ENCODE peak calls at places on chromosomes 2 and 18, in four cellular contexts. M is AG04450, T is lower lobe of right lung, U is A549. P is an unnamed sample.

GRCh38 chr2:218332920-218333645 is 23.6 kb upstream of the CATIP start:
- DNase-seq in T (no peak), M (no peak), U (no peak), P (peak)

GRCh38 chr2:36964496-36965058 is 1.8 kb downstream of the STRN start:
- DNase-seq in U (no peak), T (no peak), M (no peak), P (no peak)

GRCh38 chr18:46856975-46857374 is 60.3 kb downstream of the PIAS2 start:
- DNase-seq in M (no peak), U (no peak), T (no peak), P (peak)

GRCh38 chr2:27303093-27304025 is 4.9 kb downstream of the UCN start:
- DNase-seq in M (no peak), U (peak), T (no peak), P (peak)

GRCh38 chr18:59865241-59865986 is 34.4 kb upstream of the PMAIP1 start:
- DNase-seq in U (no peak), T (no peak), M (no peak), P (no peak)

GRCh38 chr2:241855888-241856422 is 2.7 kb downstream of the PDCD1 start:
- DNase-seq in M (no peak), U (no peak), T (peak), P (no peak)

GRCh38 chr2:233470007-233470687 is 96.4 kb downstream of the USP40 start:
- DNase-seq in M (no peak), U (no peak), T (no peak), P (no peak)

GRCh38 chr2:1642066-1642861 is 102.1 kb downstream of the PXDN start:
- DNase-seq in U (no peak), M (no peak), T (no peak), P (peak)

GRCh38 chr18:55549474-55550104 is 38.4 kb downstream of the TCF4 start:
- DNase-seq in U (no peak), M (no peak), T (no peak), P (no peak)

GRCh38 chr2:18522484-18523146 is 37.8 kb downstream of the RDH14 start:
- DNase-seq in U (no peak), M (no peak), T (no peak), P (no peak)

GRCh38 chr18:3500016-3500415 is 50.0 kb downstream of the TGIF1 start:
- DNase-seq in M (no peak), T (no peak), U (no peak), P (peak)

DNA sequence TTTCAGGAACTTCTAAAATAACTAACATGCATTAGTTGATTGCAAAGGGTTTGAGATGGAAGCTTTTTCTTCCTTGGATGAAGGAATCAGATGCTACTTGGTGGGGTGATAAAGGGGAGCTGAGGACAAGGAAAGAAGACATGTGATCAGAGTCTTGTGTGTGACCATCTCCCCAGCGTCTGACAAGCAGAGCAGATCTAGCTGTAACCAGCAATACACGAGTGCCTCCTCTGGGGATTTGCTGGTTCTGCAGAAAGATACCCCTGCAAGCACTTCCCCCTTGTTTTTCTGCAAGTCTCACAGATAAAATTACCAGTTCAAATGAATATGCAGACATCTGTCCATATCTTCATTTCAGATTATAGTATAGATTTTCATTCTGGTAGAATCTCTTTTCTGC is 2.7 kb downstream of the CDH7 start:
- DNase-seq in T (no peak), M (no peak), U (no peak), P (peak)
- TF ChIP-seq CTCF in T (peak), M (no peak), U (no peak), P (no peak)

GRCh38 chr18:57544958-57545661 is 41.4 kb downstream of the FECH start:
- DNase-seq in U (no peak), M (no peak), T (no peak), P (no peak)
- H3K27ac ChIP-seq in U (no peak), M (no peak), T (no peak), P (no peak)

DNA sequence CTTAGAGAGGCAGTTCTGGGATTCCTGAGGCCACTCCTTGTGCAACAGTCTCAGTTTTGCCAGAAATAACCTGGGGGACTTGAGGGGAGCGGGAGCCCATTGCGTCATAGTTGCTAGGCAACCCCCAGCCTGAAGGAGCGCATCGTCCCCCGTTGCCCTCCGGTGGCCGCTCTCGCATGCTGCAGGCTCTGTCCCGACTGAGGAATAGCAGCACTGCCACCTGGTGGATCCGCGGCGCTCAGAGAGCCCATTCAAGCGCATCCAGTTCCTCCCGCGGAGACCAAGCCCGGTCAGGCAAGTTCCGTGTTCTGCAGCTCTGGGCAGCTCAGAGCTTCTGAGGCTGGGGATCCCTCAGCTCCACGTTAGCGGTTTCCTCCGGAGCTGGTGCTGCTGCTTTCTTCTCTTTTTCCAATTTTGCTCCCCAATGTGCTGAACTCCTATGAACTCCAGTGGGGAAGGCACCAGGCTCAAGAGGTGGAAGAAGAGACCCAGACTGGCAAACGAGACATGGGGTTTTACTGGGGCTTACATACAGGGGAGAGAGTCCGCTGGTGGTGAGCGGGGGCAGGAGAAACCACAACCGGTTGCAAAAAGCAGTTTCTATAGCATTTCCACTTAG is 15.1 kb downstream of the SLC4A3 start:
- DNase-seq in T (peak), M (peak), U (peak), P (peak)
- H3K4me3 ChIP-seq in T (no peak), M (no peak), U (no peak), P (no peak)

DNA sequence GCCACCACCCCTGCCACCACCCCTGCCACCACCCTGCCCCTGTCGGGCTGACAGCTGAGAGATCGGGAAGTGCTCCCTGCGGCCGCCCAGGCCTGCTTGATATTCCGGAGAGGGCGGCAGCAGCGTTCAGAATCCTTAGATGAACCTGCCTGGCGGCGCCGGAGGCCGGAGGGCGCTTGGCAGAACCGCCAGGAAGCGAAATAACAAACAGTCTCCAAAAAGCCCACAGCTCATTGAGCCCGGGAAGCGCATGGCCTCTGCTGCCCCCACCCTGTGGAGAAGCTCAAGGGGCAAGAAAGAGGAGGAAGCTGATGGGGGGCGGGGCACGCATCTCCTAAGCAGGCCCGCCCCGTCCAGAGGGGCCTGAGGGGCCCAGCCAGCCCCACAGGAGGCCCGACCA is 92.2 kb upstream of the MBOAT2 start:
- DNase-seq in U (no peak), M (no peak), T (peak), P (peak)
- TF ChIP-seq CTCF in U (no peak), M (peak), T (peak), P (peak)

DNA sequence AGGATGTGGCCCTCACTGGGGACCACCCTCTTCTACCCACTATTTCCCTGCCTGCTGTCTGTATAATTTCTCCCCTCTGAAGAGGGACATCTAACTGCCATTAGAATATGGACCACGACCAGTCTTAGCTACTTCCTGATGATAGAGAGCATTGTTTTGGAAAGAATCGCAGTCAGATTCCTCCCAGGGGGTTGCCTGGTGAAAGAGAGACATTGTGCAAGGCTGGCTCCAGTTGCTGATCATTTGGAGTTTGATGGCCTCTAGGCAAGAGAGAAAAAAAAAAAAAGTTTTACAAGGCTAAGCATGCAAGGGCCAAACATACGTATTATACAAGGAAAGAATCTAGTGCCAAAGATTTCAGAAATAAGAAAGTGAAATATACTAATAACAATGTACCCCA is 182.2 kb downstream of the CMPK2 start:
- DNase-seq in M (no peak), U (no peak), T (no peak), P (no peak)
- H3K27ac ChIP-seq in M (no peak), U (no peak), T (no peak), P (no peak)

DNA sequence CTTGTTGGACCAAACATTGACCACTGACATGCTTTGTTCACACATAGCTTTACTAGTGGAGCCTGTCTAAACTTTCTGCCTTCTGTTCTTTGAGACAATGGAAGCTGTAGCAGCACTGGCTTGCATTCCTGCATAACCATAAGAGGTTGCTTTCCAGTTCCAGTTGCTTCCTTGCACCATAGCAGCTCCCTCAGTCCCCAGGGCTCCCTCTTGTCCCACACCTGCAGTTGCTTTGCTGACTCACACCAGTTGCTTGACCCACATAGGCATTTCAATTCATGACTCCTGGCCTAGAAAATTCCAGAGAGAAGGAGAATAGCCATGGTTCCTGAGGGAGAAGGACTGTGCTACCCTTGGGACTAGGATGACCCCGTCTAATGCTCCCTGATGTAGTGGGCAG is 20.9 kb downstream of the SGPP2 start:
- DNase-seq in U (no peak), M (no peak), T (no peak), P (no peak)
- H3K4me3 ChIP-seq in U (no peak), M (no peak), T (no peak), P (no peak)

GRCh38 chr2:30335981-30336538 is 104.7 kb downstream of the LBH start:
- DNase-seq in M (no peak), T (no peak), U (no peak), P (peak)
- TF ChIP-seq CTCF in M (no peak), T (no peak), U (no peak), P (no peak)

DNA sequence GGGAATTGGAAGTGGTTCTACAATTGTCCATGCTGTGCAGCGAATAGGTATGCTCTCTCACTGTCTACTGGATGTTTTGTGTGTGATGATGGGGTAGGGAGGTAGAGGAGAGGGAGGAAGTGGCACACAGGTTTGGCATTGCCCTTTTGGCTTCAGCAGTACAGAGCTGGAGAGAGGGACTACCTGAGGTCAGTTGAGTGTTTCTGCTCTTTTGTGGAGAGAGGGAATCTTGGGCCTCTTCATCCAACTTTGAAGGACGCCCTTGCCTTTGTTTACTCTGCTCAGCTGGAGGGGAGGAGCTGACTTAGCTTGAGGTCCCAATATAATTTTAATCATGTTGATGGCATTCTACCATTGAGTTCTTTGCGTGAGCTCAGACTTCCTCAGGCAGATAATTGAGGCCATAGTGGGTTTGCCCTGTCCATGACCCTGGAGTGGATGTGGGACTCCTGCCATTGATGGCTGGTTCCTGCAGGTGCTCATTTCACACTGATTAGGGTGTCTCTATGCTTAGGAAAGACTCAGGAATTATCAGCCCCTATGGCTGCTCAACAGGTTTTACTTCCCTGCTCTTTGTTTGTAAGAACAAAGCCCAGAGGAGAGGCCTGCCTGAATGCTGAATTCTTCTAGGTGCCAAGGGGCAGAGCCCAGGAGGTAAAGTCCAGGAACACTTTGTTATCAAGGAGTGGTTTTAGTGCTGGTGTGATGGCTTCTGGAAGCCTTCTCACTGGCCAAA is 7.2 kb downstream of the RPIA start:
- DNase-seq in M (no peak), T (no peak), U (no peak), P (no peak)
- H3K27ac ChIP-seq in M (no peak), T (peak), U (no peak), P (no peak)